ENCODE peak calls at places on chromosomes 13 and 19, in six cellular contexts. One of them, this sample, is unnamed.
A peak's percentile ranks its signal among the peaks of the same experiment; 100 is the strongest.

GRCh38 chr19:12567951-12568350 is 16.7 kb upstream of the ZNF564 start:
- DNase-seq in HFF-Myc: no peak
- DNase-seq in MCF 10A: no peak
- DNase-seq in activated CD4-positive, alpha-beta T cell treated with anti-CD3 and anti-CD28 coated beads for 24 hours: no peak
- DNase-seq in hepatic stellate cell: no peak
- DNase-seq in stimulated activated CD8-positive, alpha-beta memory T cell treated with anti-CD3 and anti-CD28 coated beads, Interleukin-2, amount 100 ng/mL, for 48 hours: no peak
- DNase-seq in this sample: no peak

GRCh38 chr19:3189702-3190469 is 4.2 kb downstream of the NCLN start:
- DNase-seq in stimulated activated CD8-positive, alpha-beta memory T cell treated with anti-CD3 and anti-CD28 coated beads, Interleukin-2, amount 100 ng/mL, for 48 hours: no peak
- DNase-seq in activated CD4-positive, alpha-beta T cell treated with anti-CD3 and anti-CD28 coated beads for 24 hours: no peak
- DNase-seq in MCF 10A: no peak
- DNase-seq in hepatic stellate cell: no peak
- DNase-seq in HFF-Myc: no peak
- DNase-seq in this sample: no peak

GRCh38 chr13:30654430-30654829 is 36.7 kb downstream of the USPL1 start:
- DNase-seq in stimulated activated CD8-positive, alpha-beta memory T cell treated with anti-CD3 and anti-CD28 coated beads, Interleukin-2, amount 100 ng/mL, for 48 hours: no peak
- DNase-seq in activated CD4-positive, alpha-beta T cell treated with anti-CD3 and anti-CD28 coated beads for 24 hours: no peak
- DNase-seq in HFF-Myc: no peak
- DNase-seq in MCF 10A: no peak
- DNase-seq in hepatic stellate cell: no peak
- DNase-seq in this sample: no peak

GRCh38 chr19:1947651-1948209 is 6.8 kb downstream of the CSNK1G2 start:
- DNase-seq in MCF 10A: peak; percentile 46
- DNase-seq in activated CD4-positive, alpha-beta T cell treated with anti-CD3 and anti-CD28 coated beads for 24 hours: no peak
- DNase-seq in HFF-Myc: no peak
- DNase-seq in hepatic stellate cell: no peak
- DNase-seq in stimulated activated CD8-positive, alpha-beta memory T cell treated with anti-CD3 and anti-CD28 coated beads, Interleukin-2, amount 100 ng/mL, for 48 hours: no peak
- DNase-seq in this sample: no peak

GRCh38 chr19:48965806-48966540 is 864 bp downstream of the FTL start:
- DNase-seq in stimulated activated CD8-positive, alpha-beta memory T cell treated with anti-CD3 and anti-CD28 coated beads, Interleukin-2, amount 100 ng/mL, for 48 hours: peak; percentile 80
- DNase-seq in activated CD4-positive, alpha-beta T cell treated with anti-CD3 and anti-CD28 coated beads for 24 hours: peak; percentile 87
- DNase-seq in HFF-Myc: no peak
- DNase-seq in MCF 10A: peak; percentile 93
- DNase-seq in hepatic stellate cell: no peak
- DNase-seq in this sample: peak; percentile 95

GRCh38 chr19:28289294-28290063 is 923.5 kb downstream of the UQCRFS1 start:
- DNase-seq in MCF 10A: no peak
- DNase-seq in stimulated activated CD8-positive, alpha-beta memory T cell treated with anti-CD3 and anti-CD28 coated beads, Interleukin-2, amount 100 ng/mL, for 48 hours: no peak
- DNase-seq in activated CD4-positive, alpha-beta T cell treated with anti-CD3 and anti-CD28 coated beads for 24 hours: no peak
- DNase-seq in HFF-Myc: peak; percentile 26
- DNase-seq in hepatic stellate cell: peak; percentile 41
- DNase-seq in this sample: no peak

GRCh38 chr13:32098275-32098674 is 66.7 kb downstream of the FRY start:
- DNase-seq in activated CD4-positive, alpha-beta T cell treated with anti-CD3 and anti-CD28 coated beads for 24 hours: no peak
- DNase-seq in MCF 10A: peak; percentile 10
- DNase-seq in stimulated activated CD8-positive, alpha-beta memory T cell treated with anti-CD3 and anti-CD28 coated beads, Interleukin-2, amount 100 ng/mL, for 48 hours: no peak
- DNase-seq in HFF-Myc: no peak
- DNase-seq in hepatic stellate cell: no peak
- DNase-seq in this sample: no peak

GRCh38 chr13:32266130-32266529 is 49.0 kb downstream of the ZAR1L start:
- DNase-seq in MCF 10A: no peak
- DNase-seq in HFF-Myc: no peak
- DNase-seq in activated CD4-positive, alpha-beta T cell treated with anti-CD3 and anti-CD28 coated beads for 24 hours: no peak
- DNase-seq in stimulated activated CD8-positive, alpha-beta memory T cell treated with anti-CD3 and anti-CD28 coated beads, Interleukin-2, amount 100 ng/mL, for 48 hours: no peak
- DNase-seq in hepatic stellate cell: no peak
- DNase-seq in this sample: no peak

GRCh38 chr19:18634612-18635290 is 2.1 kb upstream of the KLHL26 start:
- DNase-seq in hepatic stellate cell: no peak
- DNase-seq in MCF 10A: no peak
- DNase-seq in HFF-Myc: peak; percentile 71
- DNase-seq in stimulated activated CD8-positive, alpha-beta memory T cell treated with anti-CD3 and anti-CD28 coated beads, Interleukin-2, amount 100 ng/mL, for 48 hours: no peak
- DNase-seq in activated CD4-positive, alpha-beta T cell treated with anti-CD3 and anti-CD28 coated beads for 24 hours: no peak
- DNase-seq in this sample: no peak

GRCh38 chr13:114065141-114065925 is 67.1 kb downstream of the RASA3 start:
- DNase-seq in stimulated activated CD8-positive, alpha-beta memory T cell treated with anti-CD3 and anti-CD28 coated beads, Interleukin-2, amount 100 ng/mL, for 48 hours: peak; percentile 74
- DNase-seq in HFF-Myc: peak; percentile 94
- DNase-seq in activated CD4-positive, alpha-beta T cell treated with anti-CD3 and anti-CD28 coated beads for 24 hours: peak; percentile 72
- DNase-seq in MCF 10A: peak; percentile 99
- DNase-seq in hepatic stellate cell: peak; percentile 93
- DNase-seq in this sample: no peak

GRCh38 chr19:39506944-39507714 is 7.8 kb upstream of the SELENOV start:
- DNase-seq in MCF 10A: peak; percentile 27
- DNase-seq in activated CD4-positive, alpha-beta T cell treated with anti-CD3 and anti-CD28 coated beads for 24 hours: peak; percentile 47
- DNase-seq in hepatic stellate cell: peak; percentile 63
- DNase-seq in stimulated activated CD8-positive, alpha-beta memory T cell treated with anti-CD3 and anti-CD28 coated beads, Interleukin-2, amount 100 ng/mL, for 48 hours: peak; percentile 60
- DNase-seq in HFF-Myc: no peak
- DNase-seq in this sample: no peak

GRCh38 chr13:23378009-23378632 is 55.4 kb downstream of the SACS start:
- DNase-seq in MCF 10A: peak; percentile 92
- DNase-seq in HFF-Myc: peak; percentile 99
- DNase-seq in stimulated activated CD8-positive, alpha-beta memory T cell treated with anti-CD3 and anti-CD28 coated beads, Interleukin-2, amount 100 ng/mL, for 48 hours: peak; percentile 37
- DNase-seq in activated CD4-positive, alpha-beta T cell treated with anti-CD3 and anti-CD28 coated beads for 24 hours: peak; percentile 51
- DNase-seq in hepatic stellate cell: peak; percentile 92
- DNase-seq in this sample: peak; percentile 61

GRCh38 chr13:20118268-20119140 is 42.3 kb downstream of the GJA3 start:
- DNase-seq in MCF 10A: no peak
- DNase-seq in stimulated activated CD8-positive, alpha-beta memory T cell treated with anti-CD3 and anti-CD28 coated beads, Interleukin-2, amount 100 ng/mL, for 48 hours: no peak
- DNase-seq in hepatic stellate cell: peak; percentile 42
- DNase-seq in HFF-Myc: no peak
- DNase-seq in activated CD4-positive, alpha-beta T cell treated with anti-CD3 and anti-CD28 coated beads for 24 hours: peak; percentile 17
- DNase-seq in this sample: no peak

GRCh38 chr13:50080158-50080855 is 65.1 kb downstream of the KCNRG start:
- DNase-seq in stimulated activated CD8-positive, alpha-beta memory T cell treated with anti-CD3 and anti-CD28 coated beads, Interleukin-2, amount 100 ng/mL, for 48 hours: peak; percentile 14
- DNase-seq in activated CD4-positive, alpha-beta T cell treated with anti-CD3 and anti-CD28 coated beads for 24 hours: peak; percentile 4
- DNase-seq in MCF 10A: peak; percentile 58
- DNase-seq in hepatic stellate cell: peak; percentile 22
- DNase-seq in HFF-Myc: no peak
- DNase-seq in this sample: peak; percentile 66

GRCh38 chr13:29507356-29507755 is 88.1 kb downstream of the SLC7A1 start:
- DNase-seq in hepatic stellate cell: no peak
- DNase-seq in stimulated activated CD8-positive, alpha-beta memory T cell treated with anti-CD3 and anti-CD28 coated beads, Interleukin-2, amount 100 ng/mL, for 48 hours: no peak
- DNase-seq in activated CD4-positive, alpha-beta T cell treated with anti-CD3 and anti-CD28 coated beads for 24 hours: no peak
- DNase-seq in HFF-Myc: no peak
- DNase-seq in MCF 10A: no peak
- DNase-seq in this sample: peak; percentile 89

GRCh38 chr19:33690461-33691427 is 69.0 kb downstream of the CHST8 start:
- DNase-seq in hepatic stellate cell: no peak
- DNase-seq in activated CD4-positive, alpha-beta T cell treated with anti-CD3 and anti-CD28 coated beads for 24 hours: no peak
- DNase-seq in MCF 10A: no peak
- DNase-seq in stimulated activated CD8-positive, alpha-beta memory T cell treated with anti-CD3 and anti-CD28 coated beads, Interleukin-2, amount 100 ng/mL, for 48 hours: peak; percentile 4
- DNase-seq in HFF-Myc: no peak
- DNase-seq in this sample: no peak